ENCODE peak calls at places on chromosomes 12 and 14, in four cellular contexts. I, R, E and Z are unnamed samples.

GRCh38 chr14:22597771-22598098 is 365 bp upstream of the ABHD4 start:
- DNase-seq in I (peak; percentile 16), R (no peak), E (no peak), Z (no peak)

GRCh38 chr12:109722022-109722752 is 8.6 kb downstream of the FAM222A start:
- DNase-seq in I (no peak), R (no peak), E (no peak), Z (no peak)

GRCh38 chr14:51453869-51454268 is 197.8 kb upstream of the FRMD6 start:
- DNase-seq in I (no peak), R (no peak), E (no peak), Z (no peak)

GRCh38 chr12:42327227-42327590 is 1.2 kb downstream of the PPHLN1 start:
- DNase-seq in I (no peak), R (no peak), E (no peak), Z (no peak)

GRCh38 chr12:40581889-40582288 is 110.3 kb upstream of the CNTN1 start:
- DNase-seq in I (no peak), R (no peak), E (no peak), Z (no peak)

GRCh38 chr14:23861666-23862065 is 91.9 kb upstream of the DHRS4 start:
- DNase-seq in I (no peak), R (no peak), E (no peak), Z (no peak)

GRCh38 chr12:57164966-57165365 is 17.5 kb upstream of the LRP1-AS start:
- DNase-seq in I (no peak), R (no peak), E (no peak), Z (no peak)

GRCh38 chr14:99725774-99726537 is 41.9 kb downstream of the CYP46A1 start:
- DNase-seq in I (no peak), R (no peak), E (no peak), Z (no peak)

GRCh38 chr14:38662781-38663180 is 406.9 kb upstream of the CLEC14A start:
- DNase-seq in I (no peak), R (no peak), E (no peak), Z (no peak)

GRCh38 chr12:103769240-103769945 is 71.6 kb downstream of the NT5DC3 start:
- DNase-seq in I (no peak), R (no peak), E (no peak), Z (no peak)

GRCh38 chr14:74500417-74501134 is 7.0 kb downstream of the ISCA2 start:
- DNase-seq in I (no peak), R (no peak), E (no peak), Z (no peak)

GRCh38 chr14:33512201-33512600 is 438.7 kb downstream of the EGLN3 start:
- DNase-seq in I (peak; percentile 61), R (no peak), E (no peak), Z (no peak)

GRCh38 chr12:49461221-49461620 is 77.6 kb upstream of the KCNH3 start:
- DNase-seq in I (no peak), R (no peak), E (no peak), Z (no peak)

GRCh38 chr12:85693093-85693665 is 143.0 kb downstream of the RASSF9 start:
- DNase-seq in I (no peak), R (no peak), E (no peak), Z (no peak)

GRCh38 chr14:72173038-72173720 is 240.9 kb downstream of the RGS6 start:
- DNase-seq in I (no peak), R (no peak), E (no peak), Z (no peak)

GRCh38 chr14:87014854-87015253 is 978.1 kb downstream of the GALC start:
- DNase-seq in I (no peak), R (no peak), E (no peak), Z (no peak)

GRCh38 chr14:96502621-96503251 is 554 bp downstream of the PAPOLA start:
- DNase-seq in I (peak; percentile 43), R (peak; percentile 12), E (peak; percentile 57), Z (peak; percentile 32)

GRCh38 chr14:20413785-20414117 is 450 bp upstream of the TEP1 start:
- DNase-seq in I (peak; percentile 14), R (no peak), E (no peak), Z (peak; percentile 12)

GRCh38 chr14:98507269-98507668 is 764.7 kb downstream of the BCL11B start:
- DNase-seq in I (no peak), R (no peak), E (no peak), Z (no peak)

GRCh38 chr12:6372403-6373003 is 2.9 kb downstream of the SCNN1A start:
- DNase-seq in I (peak; percentile 90), R (no peak), E (peak; percentile 89), Z (no peak)

GRCh38 chr14:26925876-26926584 is 328.2 kb upstream of the NOVA1 start:
- DNase-seq in I (no peak), R (no peak), E (no peak), Z (no peak)

GRCh38 chr12:51593539-51593938 is 2.5 kb downstream of the SCN8A start:
- DNase-seq in I (peak; percentile 74), R (no peak), E (peak; percentile 59), Z (peak; percentile 8)

GRCh38 chr14:29528889-29529288 is 398.8 kb downstream of the PRKD1 start:
- DNase-seq in I (no peak), R (no peak), E (no peak), Z (no peak)

GRCh38 chr12:47277972-47278448 is 198.3 kb upstream of the AMIGO2 start:
- DNase-seq in I (peak; percentile 88), R (no peak), E (peak; percentile 80), Z (no peak)

GRCh38 chr14:81447018-81447770 is 47.1 kb upstream of the STON2 start:
- DNase-seq in I (no peak), R (no peak), E (no peak), Z (no peak)